ENCODE peak calls at places on chromosomes 16 and 17, in six cellular contexts. O, W, P, Q, S and Y are unnamed samples.

GRCh38 chr16:12971216-12971615 is 69.8 kb downstream of the SHISA9 start:
- DNase-seq in O (no peak), W (peak), P (no peak), Q (peak), S (no peak), Y (no peak)

GRCh38 chr17:39704821-39705551 is 5.1 kb downstream of the ERBB2 start:
- DNase-seq in O (peak), W (peak), P (no peak), Q (no peak), S (no peak), Y (no peak)

GRCh38 chr16:12208341-12209035 is 232.0 kb downstream of the SNX29 start:
- DNase-seq in O (no peak), W (no peak), P (no peak), Q (no peak), S (no peak), Y (no peak)

GRCh38 chr17:8382052-8382879 is 727 bp downstream of the RPL26 start:
- DNase-seq in O (no peak), W (peak), P (no peak), Q (no peak), S (no peak), Y (no peak)

GRCh38 chr16:30889721-30890120 is 4.2 kb downstream of the BCL7C start:
- DNase-seq in O (no peak), W (no peak), P (no peak), Q (no peak), S (no peak), Y (no peak)

GRCh38 chr16:74909665-74910064 is 75.3 kb downstream of the WDR59 start:
- DNase-seq in O (no peak), W (no peak), P (no peak), Q (no peak), S (no peak), Y (no peak)

GRCh38 chr16:49513040-49513439 is 139.4 kb downstream of the C16orf78 start:
- DNase-seq in O (no peak), W (peak), P (no peak), Q (peak), S (no peak), Y (peak)

GRCh38 chr16:57387598-57388354 is 15.5 kb downstream of the CX3CL1 start:
- DNase-seq in O (no peak), W (no peak), P (no peak), Q (no peak), S (no peak), Y (no peak)

GRCh38 chr16:84132527-84133285 is 12.3 kb downstream of the HSDL1 start:
- DNase-seq in O (peak), W (no peak), P (no peak), Q (peak), S (no peak), Y (no peak)

GRCh38 chr16:82627811-82628339 is 1.1 kb downstream of the CDH13 start:
- DNase-seq in O (peak), W (no peak), P (no peak), Q (no peak), S (no peak), Y (no peak)

GRCh38 chr17:47159315-47159714 is 29.8 kb downstream of the CDC27 start:
- DNase-seq in O (no peak), W (no peak), P (no peak), Q (no peak), S (no peak), Y (no peak)

GRCh38 chr17:10674696-10675095 is 17.6 kb upstream of the MYH3 start:
- DNase-seq in O (no peak), W (no peak), P (no peak), Q (no peak), S (no peak), Y (no peak)

GRCh38 chr16:88686439-88687253 is at the start of gene SNAI3:
- DNase-seq in O (peak), W (peak), P (no peak), Q (peak), S (peak), Y (peak)

DNA sequence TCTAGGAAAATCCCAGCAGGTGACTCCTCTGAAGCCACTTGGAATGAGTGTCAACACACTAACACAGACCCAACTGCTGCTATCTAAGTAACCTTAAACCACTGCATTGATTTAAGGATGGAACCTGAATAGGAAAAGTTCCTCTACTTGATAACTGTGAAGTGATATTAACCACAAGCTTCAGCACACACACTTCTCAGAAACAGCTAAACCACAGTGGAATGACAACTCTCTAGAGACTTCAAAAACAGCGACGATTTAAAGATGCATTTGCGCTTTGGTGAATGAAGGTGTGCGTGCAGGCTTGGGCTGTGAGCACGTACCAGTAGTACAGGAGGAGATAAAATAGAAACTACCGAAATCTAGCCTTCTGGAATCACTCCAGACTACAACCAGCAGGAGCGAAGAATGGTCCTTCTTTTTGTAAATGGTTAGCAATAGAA is 137.6 kb upstream of the CORO6 start:
- DNase-seq in O (peak), W (peak), P (peak), Q (no peak), S (no peak), Y (no peak)
- TF ChIP-seq BHLHE40 in O (no peak), W (no peak), P (peak), Q (no peak), S (no peak), Y (no peak)

GRCh38 chr16:29820730-29821662 is 734 bp downstream of the MVP start:
- DNase-seq in O (no peak), W (peak), P (peak), Q (no peak), S (no peak), Y (no peak)
- TF ChIP-seq BHLHE40 in O (no peak), W (no peak), P (no peak), Q (no peak), S (no peak), Y (no peak)

GRCh38 chr16:22353188-22353919 is 21.1 kb downstream of the CDR2 start:
- DNase-seq in O (peak), W (no peak), P (peak), Q (peak), S (peak), Y (no peak)
- TF ChIP-seq BHLHE40 in O (peak), W (no peak), P (no peak), Q (no peak), S (no peak), Y (no peak)

DNA sequence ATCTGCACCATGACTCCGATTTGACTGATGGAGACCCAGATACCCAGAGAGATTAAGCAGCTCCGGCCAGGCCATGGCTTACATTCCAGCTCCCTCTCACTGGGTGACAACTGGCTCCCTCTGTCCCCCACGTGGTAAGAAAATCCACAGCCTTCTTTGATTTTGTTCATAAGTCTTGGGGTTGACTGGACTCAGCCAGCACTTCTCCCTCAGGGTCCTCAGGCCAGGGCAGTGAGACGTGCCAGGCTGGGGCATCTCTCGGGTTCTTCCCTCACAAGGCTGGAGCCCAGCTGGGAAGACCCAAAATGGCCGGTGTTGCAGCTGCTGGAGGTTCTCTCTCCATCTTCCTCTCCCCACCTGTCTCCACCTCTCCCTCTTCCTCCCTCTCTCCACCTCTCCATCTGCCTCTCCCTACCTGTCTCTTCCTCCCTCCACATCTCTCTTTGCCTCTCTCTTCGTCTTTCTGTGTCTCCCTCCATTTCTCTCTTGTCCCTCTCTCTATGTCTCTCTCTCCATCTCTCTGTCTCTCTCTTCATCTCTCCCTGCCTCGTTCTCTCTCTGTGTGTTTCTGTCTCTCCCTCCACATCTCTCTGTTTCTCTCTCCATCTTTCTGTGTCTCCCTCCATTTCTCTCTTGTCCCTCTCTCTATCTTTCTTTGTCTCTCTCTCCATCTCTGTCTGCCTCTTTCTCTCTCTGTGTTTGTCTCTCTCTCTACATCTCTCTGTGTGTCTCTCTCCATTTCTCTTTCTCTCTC is 105.3 kb downstream of the FOXL1 start:
- DNase-seq in O (no peak), W (no peak), P (no peak), Q (no peak), S (no peak), Y (no peak)
- TF ChIP-seq BHLHE40 in O (no peak), W (no peak), P (no peak), Q (no peak), S (no peak), Y (no peak)